ENCODE peak calls at places on chromosomes 5 and 9, in seven cellular contexts. Y is GM06990, I is right lobe of liver, A is fibroblast of mammary gland, E is astrocyte of the spinal cord, P is AG04449, B is breast epithelium. Q is an unnamed sample.
A peak's percentile ranks its signal among the peaks of the same experiment; 100 is the strongest.

GRCh38 chr9:4102078-4102477 is 197.8 kb downstream of the GLIS3 start:
- DNase-seq in Y (no peak), I (no peak), A (no peak), E (no peak), P (no peak), B (no peak), Q (no peak)

GRCh38 chr9:89497978-89498844 is at the start of gene SEMA4D:
- DNase-seq in Y (peak; percentile 78), I (peak; percentile 74), A (peak; percentile 37), E (peak; percentile 23), P (no peak), B (peak; percentile 42), Q (peak; percentile 6)

GRCh38 chr5:123511290-123511647 is 708 bp upstream of the CSNK1G3 start:
- DNase-seq in Y (no peak), I (no peak), A (peak; percentile 68), E (peak; percentile 70), P (no peak), B (no peak), Q (no peak)

GRCh38 chr5:179375966-179376365 is 30.7 kb upstream of the ADAMTS2 start:
- DNase-seq in Y (no peak), I (peak; percentile 31), A (no peak), E (no peak), P (no peak), B (no peak), Q (no peak)

GRCh38 chr5:181187500-181188213 is 17.3 kb downstream of the TRIM7 start:
- DNase-seq in Y (peak; percentile 83), I (no peak), A (peak; percentile 79), E (peak; percentile 83), P (no peak), B (peak; percentile 88), Q (peak; percentile 55)

GRCh38 chr9:71303351-71303750 is 181.9 kb upstream of the TRPM3 start:
- DNase-seq in Y (no peak), I (no peak), A (peak; percentile 73), E (no peak), P (no peak), B (no peak), Q (no peak)

GRCh38 chr5:131983244-131983771 is 28.1 kb downstream of the ACSL6 start:
- DNase-seq in Y (no peak), I (no peak), A (no peak), E (peak; percentile 9), P (no peak), B (no peak), Q (no peak)

GRCh38 chr5:74464512-74465209 is 175.9 kb downstream of the ENC1 start:
- DNase-seq in Y (no peak), I (no peak), A (peak; percentile 35), E (no peak), P (no peak), B (no peak), Q (no peak)

GRCh38 chr9:5578018-5578697 is 50.7 kb upstream of the RIC1 start:
- DNase-seq in Y (no peak), I (no peak), A (no peak), E (no peak), P (no peak), B (no peak), Q (no peak)

GRCh38 chr5:77971965-77972544 is 195.9 kb upstream of the TBCA start:
- DNase-seq in Y (no peak), I (no peak), A (peak; percentile 9), E (no peak), P (no peak), B (no peak), Q (no peak)

GRCh38 chr5:77972545-77973252 is 196.6 kb upstream of the TBCA start:
- DNase-seq in Y (peak; percentile 79), I (no peak), A (no peak), E (no peak), P (no peak), B (no peak), Q (no peak)

GRCh38 chr5:77974576-77974975 is 198.4 kb upstream of the TBCA start:
- DNase-seq in Y (no peak), I (no peak), A (no peak), E (no peak), P (no peak), B (no peak), Q (no peak)

GRCh38 chr5:77970891-77971290 is 194.8 kb upstream of the TBCA start:
- DNase-seq in Y (no peak), I (no peak), A (no peak), E (no peak), P (no peak), B (no peak), Q (no peak)

DNA sequence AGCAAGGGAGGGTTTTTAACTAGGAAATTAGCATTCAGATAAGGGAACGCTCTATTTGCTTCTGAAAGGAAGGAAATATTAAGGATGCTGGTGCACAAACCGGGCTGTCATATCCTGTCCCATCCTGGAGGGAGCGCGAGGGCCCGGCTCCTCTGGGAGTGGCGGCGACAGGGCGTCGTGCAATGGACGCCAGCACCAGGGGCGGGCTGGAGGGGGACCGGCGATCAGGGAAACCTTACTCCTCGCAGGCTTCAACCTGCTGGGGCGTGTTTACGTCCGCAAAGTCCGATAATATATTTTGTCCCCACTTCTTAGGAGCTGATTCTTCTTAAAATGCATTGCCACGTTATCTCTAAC is 197.1 kb upstream of the TBCA start:
- DNase-seq in Y (no peak), I (no peak), A (no peak), E (no peak), P (no peak), B (no peak), Q (no peak)
- TF ChIP-seq CTCF in Y (no peak), I (no peak), A (no peak), E (peak; percentile 18), P (no peak), B (no peak), Q (no peak)

DNA sequence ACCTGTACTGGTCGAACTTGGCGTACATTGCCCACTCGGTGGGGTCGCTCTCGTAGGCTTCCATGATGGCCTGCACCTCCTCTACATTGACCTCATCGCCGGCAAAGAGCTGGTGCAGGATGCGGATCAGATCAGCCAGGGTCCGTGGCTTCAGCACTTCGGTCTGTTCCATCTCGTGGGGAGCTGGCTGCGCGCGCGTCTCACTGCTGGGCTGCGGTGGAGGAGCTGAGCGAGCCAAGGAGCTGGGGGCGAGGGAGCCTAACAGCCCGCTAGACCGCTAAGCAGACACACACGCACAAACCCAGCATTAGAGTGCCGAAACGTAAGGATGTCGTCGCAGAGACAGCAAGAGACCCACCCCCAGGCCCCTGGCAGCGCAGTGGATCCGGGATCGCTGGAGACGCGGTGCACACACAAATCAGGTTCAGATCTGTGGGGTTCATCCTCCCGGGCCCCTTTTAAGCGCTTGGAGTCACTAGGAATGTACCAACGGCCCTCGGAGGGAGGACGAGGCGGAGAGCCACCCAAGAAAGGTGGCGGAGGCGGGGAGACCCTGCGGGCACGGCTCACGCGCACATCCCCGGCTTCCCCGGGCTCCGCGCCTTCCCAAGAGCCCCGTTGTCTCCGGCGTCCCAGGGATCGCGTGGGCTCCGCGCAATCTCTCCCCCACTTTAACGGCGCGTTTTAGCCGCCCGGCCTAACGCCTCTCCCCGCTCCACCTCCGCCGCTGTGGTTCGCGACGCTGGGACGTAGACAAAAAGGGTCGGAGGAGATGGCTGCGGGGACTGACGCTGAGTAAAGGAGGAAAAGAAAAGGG is at the start of gene CDO1:
- DNase-seq in Y (peak; percentile 25), I (peak; percentile 90), A (peak; percentile 56), E (peak; percentile 77), P (no peak), B (no peak), Q (no peak)
- H3K4me3 ChIP-seq in Y (no peak within 1 kb of the TSS), I (peak within 1 kb of the TSS; percentile 68), A (peak within 1 kb of the TSS; percentile 73), E (peak within 1 kb of the TSS; percentile 62), P (peak within 1 kb of the TSS; percentile 64), B (peak within 1 kb of the TSS; percentile 50), Q (peak within 1 kb of the TSS; percentile 62)

DNA sequence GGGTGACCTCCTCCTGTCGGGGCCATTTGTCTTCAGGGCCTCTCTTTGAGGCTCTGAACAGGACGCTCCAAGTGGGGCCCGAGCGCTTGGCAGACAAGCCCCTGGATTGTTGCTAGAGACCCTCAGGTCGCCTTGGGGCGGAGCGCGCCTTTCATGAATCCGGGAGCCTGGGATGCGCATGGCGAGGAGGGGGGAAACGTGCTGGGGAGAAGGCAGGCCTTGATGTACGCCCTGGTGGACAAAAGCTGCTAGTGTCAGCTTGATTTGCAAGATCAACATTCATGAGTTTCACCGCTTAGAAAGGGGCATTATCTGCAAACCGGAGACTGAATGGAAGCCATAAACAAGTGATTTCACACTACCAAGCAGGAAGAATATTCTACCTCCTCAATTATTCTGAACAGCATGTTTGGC is 226.3 kb downstream of the SMARCA2 start:
- DNase-seq in Y (no peak), I (no peak), A (peak; percentile 88), E (peak; percentile 95), P (peak; percentile 38), B (no peak), Q (peak; percentile 75)
- TF ChIP-seq CTCF in Y (peak; percentile 12), I (no peak), A (peak; percentile 49), E (peak; percentile 47), P (peak; percentile 52), B (no peak), Q (peak; percentile 55)

GRCh38 chr5:24428345-24428744 is 216.4 kb downstream of the CDH10 start:
- DNase-seq in Y (no peak), I (no peak), A (no peak), E (no peak), P (no peak), B (no peak), Q (no peak)
- H3K4me3 ChIP-seq in Y (no peak overlapping the region), I (no peak overlapping the region), A (no peak overlapping the region), E (no peak overlapping the region), P (no peak overlapping the region), B (no peak overlapping the region), Q (no peak overlapping the region)

DNA sequence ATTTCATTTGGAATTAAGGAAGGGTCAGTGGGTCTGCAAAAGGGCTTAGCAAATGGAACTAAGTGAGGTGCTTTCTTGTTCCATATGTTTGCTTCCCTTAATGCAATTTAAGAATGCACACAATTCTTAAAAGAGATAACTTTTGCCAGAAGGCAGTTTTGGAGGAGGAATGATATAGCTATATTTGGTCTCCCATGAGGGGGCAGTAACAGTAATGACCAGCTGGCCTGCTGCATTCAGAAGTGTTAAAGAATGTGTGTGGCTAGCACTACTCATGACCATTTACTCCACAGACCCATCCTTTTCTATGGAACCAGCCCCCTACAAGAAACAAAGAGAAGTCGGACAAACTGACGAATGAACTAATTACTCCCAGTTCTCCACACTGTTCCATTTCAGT is 638.9 kb downstream of the RAB3C start:
- DNase-seq in Y (no peak), I (no peak), A (no peak), E (no peak), P (no peak), B (no peak), Q (no peak)
- TF ChIP-seq CTCF in Y (no peak), I (no peak), A (no peak), E (no peak), P (no peak), B (no peak), Q (no peak)

GRCh38 chr5:9712506-9713285 is 82.5 kb upstream of the TAS2R1 start:
- DNase-seq in Y (no peak), I (no peak), A (peak; percentile 6), E (peak; percentile 62), P (peak; percentile 77), B (no peak), Q (peak; percentile 90)
- H3K4me3 ChIP-seq in Y (no peak overlapping the region), I (no peak overlapping the region), A (no peak overlapping the region), E (no peak overlapping the region), P (no peak overlapping the region), B (no peak overlapping the region), Q (no peak overlapping the region)

Q was measured in AG04450.